ENCODE peak calls at places on chromosome 22, in ten cellular contexts. One of them, this sample, is unnamed.

GRCh38 chr22:40345271-40345670 is 1.0 kb upstream of the ADSL start:
- DNase-seq in OCI-LY7: peak; percentile 30
- DNase-seq in cardiac fibroblast: peak; percentile 26
- DNase-seq in thoracic aorta: no peak
- DNase-seq in fibroblast of pulmonary artery: peak; percentile 14
- DNase-seq in endothelial cell of umbilical vein: no peak
- DNase-seq in brain microvascular endothelial cell: no peak
- DNase-seq in foreskin fibroblast: peak; percentile 56
- DNase-seq in right lobe of liver: no peak
- DNase-seq in tibial nerve: no peak
- DNase-seq in this sample: no peak

GRCh38 chr22:46367707-46368191 is 32.2 kb downstream of the TRMU start:
- DNase-seq in tibial nerve: peak; percentile 61
- DNase-seq in fibroblast of pulmonary artery: peak; percentile 58
- DNase-seq in endothelial cell of umbilical vein: peak; percentile 35
- DNase-seq in OCI-LY7: peak; percentile 62
- DNase-seq in cardiac fibroblast: peak; percentile 52
- DNase-seq in brain microvascular endothelial cell: peak; percentile 36
- DNase-seq in right lobe of liver: peak; percentile 80
- DNase-seq in foreskin fibroblast: peak; percentile 76
- DNase-seq in thoracic aorta: no peak
- DNase-seq in this sample: peak; percentile 18

GRCh38 chr22:50136431-50137047 is 34.0 kb upstream of the PANX2 start:
- DNase-seq in right lobe of liver: no peak
- DNase-seq in endothelial cell of umbilical vein: no peak
- DNase-seq in cardiac fibroblast: no peak
- DNase-seq in fibroblast of pulmonary artery: peak; percentile 72
- DNase-seq in OCI-LY7: no peak
- DNase-seq in tibial nerve: no peak
- DNase-seq in foreskin fibroblast: peak; percentile 27
- DNase-seq in thoracic aorta: no peak
- DNase-seq in brain microvascular endothelial cell: no peak
- DNase-seq in this sample: no peak

GRCh38 chr22:46737976-46738641 is at the start of gene CERK:
- DNase-seq in endothelial cell of umbilical vein: peak; percentile 73
- DNase-seq in right lobe of liver: peak; percentile 83
- DNase-seq in fibroblast of pulmonary artery: peak; percentile 71
- DNase-seq in foreskin fibroblast: peak; percentile 88
- DNase-seq in brain microvascular endothelial cell: no peak
- DNase-seq in OCI-LY7: peak; percentile 58
- DNase-seq in tibial nerve: peak; percentile 57
- DNase-seq in thoracic aorta: no peak
- DNase-seq in cardiac fibroblast: peak; percentile 64
- DNase-seq in this sample: no peak

GRCh38 chr22:37431366-37431765 is 4.1 kb upstream of the ELFN2 start:
- DNase-seq in cardiac fibroblast: no peak
- DNase-seq in endothelial cell of umbilical vein: peak; percentile 20
- DNase-seq in fibroblast of pulmonary artery: no peak
- DNase-seq in foreskin fibroblast: no peak
- DNase-seq in OCI-LY7: no peak
- DNase-seq in tibial nerve: no peak
- DNase-seq in thoracic aorta: no peak
- DNase-seq in right lobe of liver: no peak
- DNase-seq in brain microvascular endothelial cell: no peak
- DNase-seq in this sample: no peak

GRCh38 chr22:46366801-46367706 is 31.5 kb downstream of the TRMU start:
- DNase-seq in fibroblast of pulmonary artery: no peak
- DNase-seq in foreskin fibroblast: no peak
- DNase-seq in OCI-LY7: peak; percentile 77
- DNase-seq in right lobe of liver: no peak
- DNase-seq in endothelial cell of umbilical vein: no peak
- DNase-seq in brain microvascular endothelial cell: no peak
- DNase-seq in tibial nerve: no peak
- DNase-seq in thoracic aorta: no peak
- DNase-seq in cardiac fibroblast: no peak
- DNase-seq in this sample: no peak

GRCh38 chr22:39351689-39352214 is 2.0 kb downstream of the SYNGR1 start:
- DNase-seq in tibial nerve: no peak
- DNase-seq in cardiac fibroblast: peak; percentile 56
- DNase-seq in OCI-LY7: peak; percentile 60
- DNase-seq in foreskin fibroblast: peak; percentile 80
- DNase-seq in endothelial cell of umbilical vein: no peak
- DNase-seq in right lobe of liver: no peak
- DNase-seq in fibroblast of pulmonary artery: no peak
- DNase-seq in thoracic aorta: no peak
- DNase-seq in brain microvascular endothelial cell: peak; percentile 62
- DNase-seq in this sample: no peak

GRCh38 chr22:40594924-40595323 is 41.6 kb downstream of the MRTFA start:
- DNase-seq in OCI-LY7: no peak
- DNase-seq in tibial nerve: no peak
- DNase-seq in foreskin fibroblast: peak; percentile 38
- DNase-seq in thoracic aorta: no peak
- DNase-seq in endothelial cell of umbilical vein: no peak
- DNase-seq in right lobe of liver: no peak
- DNase-seq in cardiac fibroblast: peak; percentile 33
- DNase-seq in brain microvascular endothelial cell: no peak
- DNase-seq in fibroblast of pulmonary artery: peak; percentile 29
- DNase-seq in this sample: no peak

GRCh38 chr22:20748082-20748481 is 25.8 kb upstream of the SERPIND1 start:
- DNase-seq in fibroblast of pulmonary artery: no peak
- DNase-seq in OCI-LY7: no peak
- DNase-seq in brain microvascular endothelial cell: no peak
- DNase-seq in thoracic aorta: no peak
- DNase-seq in endothelial cell of umbilical vein: no peak
- DNase-seq in cardiac fibroblast: no peak
- DNase-seq in right lobe of liver: no peak
- DNase-seq in tibial nerve: no peak
- DNase-seq in foreskin fibroblast: no peak
- DNase-seq in this sample: no peak

GRCh38 chr22:37632174-37633081 is 7.0 kb upstream of the SH3BP1 start:
- DNase-seq in brain microvascular endothelial cell: no peak
- DNase-seq in foreskin fibroblast: no peak
- DNase-seq in OCI-LY7: no peak
- DNase-seq in right lobe of liver: no peak
- DNase-seq in tibial nerve: no peak
- DNase-seq in endothelial cell of umbilical vein: no peak
- DNase-seq in fibroblast of pulmonary artery: no peak
- DNase-seq in thoracic aorta: no peak
- DNase-seq in cardiac fibroblast: no peak
- DNase-seq in this sample: no peak

GRCh38 chr22:32999039-32999861 is 58.9 kb downstream of the SYN3 start:
- DNase-seq in tibial nerve: no peak
- DNase-seq in right lobe of liver: no peak
- DNase-seq in thoracic aorta: no peak
- DNase-seq in endothelial cell of umbilical vein: no peak
- DNase-seq in OCI-LY7: no peak
- DNase-seq in cardiac fibroblast: peak; percentile 6
- DNase-seq in foreskin fibroblast: no peak
- DNase-seq in brain microvascular endothelial cell: no peak
- DNase-seq in fibroblast of pulmonary artery: peak; percentile 10
- DNase-seq in this sample: no peak

GRCh38 chr22:44426981-44427380 is 71.1 kb downstream of the RTL6 start:
- DNase-seq in endothelial cell of umbilical vein: no peak
- DNase-seq in fibroblast of pulmonary artery: no peak
- DNase-seq in thoracic aorta: no peak
- DNase-seq in right lobe of liver: no peak
- DNase-seq in brain microvascular endothelial cell: no peak
- DNase-seq in tibial nerve: no peak
- DNase-seq in cardiac fibroblast: no peak
- DNase-seq in OCI-LY7: no peak
- DNase-seq in foreskin fibroblast: no peak
- DNase-seq in this sample: no peak

GRCh38 chr22:40156001-40156516 is 21.7 kb upstream of the TNRC6B start:
- DNase-seq in endothelial cell of umbilical vein: peak; percentile 33
- DNase-seq in thoracic aorta: no peak
- DNase-seq in tibial nerve: no peak
- DNase-seq in OCI-LY7: no peak
- DNase-seq in foreskin fibroblast: peak; percentile 63
- DNase-seq in fibroblast of pulmonary artery: peak; percentile 57
- DNase-seq in right lobe of liver: peak; percentile 59
- DNase-seq in cardiac fibroblast: peak; percentile 47
- DNase-seq in brain microvascular endothelial cell: peak; percentile 60
- DNase-seq in this sample: no peak

GRCh38 chr22:39623603-39624500 is 53.3 kb downstream of the CACNA1I start:
- DNase-seq in brain microvascular endothelial cell: no peak
- DNase-seq in endothelial cell of umbilical vein: no peak
- DNase-seq in fibroblast of pulmonary artery: no peak
- DNase-seq in thoracic aorta: no peak
- DNase-seq in right lobe of liver: no peak
- DNase-seq in foreskin fibroblast: no peak
- DNase-seq in cardiac fibroblast: no peak
- DNase-seq in tibial nerve: no peak
- DNase-seq in OCI-LY7: no peak
- DNase-seq in this sample: no peak

GRCh38 chr22:45932066-45932465 is 44.9 kb downstream of the WNT7B start:
- DNase-seq in foreskin fibroblast: no peak
- DNase-seq in thoracic aorta: no peak
- DNase-seq in brain microvascular endothelial cell: no peak
- DNase-seq in tibial nerve: no peak
- DNase-seq in endothelial cell of umbilical vein: no peak
- DNase-seq in right lobe of liver: no peak
- DNase-seq in OCI-LY7: no peak
- DNase-seq in cardiac fibroblast: peak; percentile 42
- DNase-seq in fibroblast of pulmonary artery: peak; percentile 3
- DNase-seq in this sample: no peak

GRCh38 chr22:44331881-44332714 is 19.3 kb upstream of the SHISAL1 start:
- DNase-seq in endothelial cell of umbilical vein: no peak
- DNase-seq in OCI-LY7: no peak
- DNase-seq in tibial nerve: no peak
- DNase-seq in foreskin fibroblast: peak; percentile 57
- DNase-seq in thoracic aorta: no peak
- DNase-seq in brain microvascular endothelial cell: no peak
- DNase-seq in fibroblast of pulmonary artery: peak; percentile 27
- DNase-seq in cardiac fibroblast: peak; percentile 13
- DNase-seq in right lobe of liver: no peak
- DNase-seq in this sample: no peak

GRCh38 chr22:49992921-49993648 is 19.5 kb downstream of the IL17REL start:
- DNase-seq in brain microvascular endothelial cell: peak; percentile 27
- DNase-seq in foreskin fibroblast: peak; percentile 74
- DNase-seq in endothelial cell of umbilical vein: peak; percentile 43
- DNase-seq in tibial nerve: no peak
- DNase-seq in fibroblast of pulmonary artery: peak; percentile 63
- DNase-seq in right lobe of liver: peak; percentile 81
- DNase-seq in cardiac fibroblast: peak; percentile 60
- DNase-seq in thoracic aorta: peak; percentile 2
- DNase-seq in OCI-LY7: peak; percentile 74
- DNase-seq in this sample: no peak

GRCh38 chr22:45587638-45588481 is 83.8 kb upstream of the ATXN10 start:
- DNase-seq in fibroblast of pulmonary artery: no peak
- DNase-seq in tibial nerve: no peak
- DNase-seq in cardiac fibroblast: peak; percentile 58
- DNase-seq in endothelial cell of umbilical vein: no peak
- DNase-seq in OCI-LY7: no peak
- DNase-seq in thoracic aorta: no peak
- DNase-seq in brain microvascular endothelial cell: peak; percentile 45
- DNase-seq in right lobe of liver: no peak
- DNase-seq in foreskin fibroblast: peak; percentile 64
- DNase-seq in this sample: no peak

GRCh38 chr22:30304495-30305244 is 15.4 kb upstream of the CASTOR1 start:
- DNase-seq in OCI-LY7: peak; percentile 88
- DNase-seq in thoracic aorta: no peak
- DNase-seq in tibial nerve: no peak
- DNase-seq in foreskin fibroblast: peak; percentile 53
- DNase-seq in brain microvascular endothelial cell: no peak
- DNase-seq in fibroblast of pulmonary artery: no peak
- DNase-seq in right lobe of liver: no peak
- DNase-seq in cardiac fibroblast: no peak
- DNase-seq in endothelial cell of umbilical vein: peak; percentile 36
- DNase-seq in this sample: no peak
- H3K4me3 ChIP-seq in OCI-LY7: peak overlapping the region; percentile 61
- H3K4me3 ChIP-seq in thoracic aorta: peak overlapping the region; percentile 4
- H3K4me3 ChIP-seq in tibial nerve: no peak overlapping the region
- H3K4me3 ChIP-seq in foreskin fibroblast: no peak overlapping the region
- H3K4me3 ChIP-seq in brain microvascular endothelial cell: no peak overlapping the region
- H3K4me3 ChIP-seq in fibroblast of pulmonary artery: no peak overlapping the region
- H3K4me3 ChIP-seq in right lobe of liver: no peak overlapping the region
- H3K4me3 ChIP-seq in cardiac fibroblast: no peak overlapping the region
- H3K4me3 ChIP-seq in endothelial cell of umbilical vein: no peak overlapping the region
- H3K4me3 ChIP-seq in this sample: no peak overlapping the region

GRCh38 chr22:48719978-48720661 is 1107.6 kb downstream of the BRD1 start:
- DNase-seq in endothelial cell of umbilical vein: no peak
- DNase-seq in tibial nerve: no peak
- DNase-seq in thoracic aorta: no peak
- DNase-seq in brain microvascular endothelial cell: no peak
- DNase-seq in OCI-LY7: peak; percentile 4
- DNase-seq in fibroblast of pulmonary artery: no peak
- DNase-seq in right lobe of liver: peak; percentile 33
- DNase-seq in foreskin fibroblast: no peak
- DNase-seq in cardiac fibroblast: no peak
- DNase-seq in this sample: no peak
- TF ChIP-seq CTCF in endothelial cell of umbilical vein: no peak
- TF ChIP-seq CTCF in tibial nerve: no peak
- TF ChIP-seq CTCF in thoracic aorta: no peak
- TF ChIP-seq CTCF in brain microvascular endothelial cell: no peak
- TF ChIP-seq CTCF in OCI-LY7: peak; percentile 71
- TF ChIP-seq CTCF in fibroblast of pulmonary artery: no peak
- TF ChIP-seq CTCF in right lobe of liver: no peak
- TF ChIP-seq CTCF in foreskin fibroblast: no peak
- TF ChIP-seq CTCF in cardiac fibroblast: no peak
- TF ChIP-seq CTCF in this sample: no peak

GRCh38 chr22:29259253-29259899 is 8.4 kb downstream of the RHBDD3 start:
- DNase-seq in tibial nerve: no peak
- DNase-seq in endothelial cell of umbilical vein: no peak
- DNase-seq in OCI-LY7: no peak
- DNase-seq in cardiac fibroblast: no peak
- DNase-seq in fibroblast of pulmonary artery: no peak
- DNase-seq in brain microvascular endothelial cell: no peak
- DNase-seq in thoracic aorta: no peak
- DNase-seq in foreskin fibroblast: peak; percentile 18
- DNase-seq in right lobe of liver: no peak
- DNase-seq in this sample: no peak
- H3K4me3 ChIP-seq in tibial nerve: no peak overlapping the region
- H3K4me3 ChIP-seq in endothelial cell of umbilical vein: no peak overlapping the region
- H3K4me3 ChIP-seq in OCI-LY7: no peak overlapping the region
- H3K4me3 ChIP-seq in cardiac fibroblast: no peak overlapping the region
- H3K4me3 ChIP-seq in fibroblast of pulmonary artery: no peak overlapping the region
- H3K4me3 ChIP-seq in brain microvascular endothelial cell: no peak overlapping the region
- H3K4me3 ChIP-seq in thoracic aorta: no peak overlapping the region
- H3K4me3 ChIP-seq in foreskin fibroblast: no peak overlapping the region
- H3K4me3 ChIP-seq in right lobe of liver: no peak overlapping the region
- H3K4me3 ChIP-seq in this sample: no peak overlapping the region

DNA sequence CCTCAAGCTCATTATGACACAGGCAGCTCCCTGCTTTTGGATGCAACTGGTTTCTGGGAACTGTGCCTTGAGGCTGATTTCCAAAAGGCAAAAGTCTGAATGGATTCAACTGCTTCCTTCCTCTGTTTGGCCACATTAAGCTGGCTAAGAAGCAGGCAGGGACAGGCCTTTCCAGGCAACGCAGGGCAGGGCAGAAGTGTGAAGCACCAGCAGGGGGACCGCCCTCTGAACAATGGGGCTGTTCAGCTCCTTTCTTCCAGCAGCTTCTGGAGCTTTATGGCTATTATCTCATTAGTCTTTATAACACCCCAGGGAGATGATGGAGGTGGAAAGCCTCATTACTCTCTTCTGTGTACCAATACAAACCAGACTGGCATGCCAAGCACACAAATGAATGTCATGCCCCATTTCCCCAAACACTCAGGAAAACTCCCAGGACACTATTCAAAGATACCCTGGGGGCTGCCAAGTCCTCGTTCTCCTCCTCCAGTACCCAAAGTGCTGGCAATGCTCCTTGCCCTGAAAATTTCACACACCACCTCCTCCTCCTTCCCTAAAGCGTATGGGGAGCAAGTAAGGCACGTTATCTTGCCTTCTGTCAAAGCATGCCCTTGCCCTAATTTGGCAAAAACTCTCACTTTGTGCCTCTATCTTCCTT is 21.3 kb downstream of the MORC2 start:
- DNase-seq in tibial nerve: no peak
- DNase-seq in OCI-LY7: no peak
- DNase-seq in foreskin fibroblast: no peak
- DNase-seq in cardiac fibroblast: no peak
- DNase-seq in right lobe of liver: peak; percentile 43
- DNase-seq in endothelial cell of umbilical vein: peak; percentile 12
- DNase-seq in thoracic aorta: peak; percentile 21
- DNase-seq in fibroblast of pulmonary artery: no peak
- DNase-seq in brain microvascular endothelial cell: no peak
- DNase-seq in this sample: no peak
- TF ChIP-seq CTCF in tibial nerve: peak; percentile 31
- TF ChIP-seq CTCF in OCI-LY7: no peak
- TF ChIP-seq CTCF in foreskin fibroblast: no peak
- TF ChIP-seq CTCF in cardiac fibroblast: peak; percentile 17
- TF ChIP-seq CTCF in right lobe of liver: no peak
- TF ChIP-seq CTCF in endothelial cell of umbilical vein: no peak
- TF ChIP-seq CTCF in thoracic aorta: peak; percentile 50
- TF ChIP-seq CTCF in fibroblast of pulmonary artery: peak; percentile 7
- TF ChIP-seq CTCF in brain microvascular endothelial cell: no peak
- TF ChIP-seq CTCF in this sample: no peak